ENCODE peak calls at places on chromosomes 2 and 18, in ten cellular contexts. R is MCF 10A; B is thoracic aorta; D is GM10248; I is K562; Q is pancreas; Y is fibroblast of the aortic adventitia; N is AG04450; U is CD8-positive, alpha-beta T cell; W is lower lobe of right lung. F is an unnamed sample.

GRCh38 chr2:69902213-69902922 is 8.6 kb downstream of the SNRNP27 start:
- DNase-seq in R (no peak), B (no peak), D (no peak), I (no peak), Q (no peak), Y (no peak), N (no peak), U (no peak), W (peak), F (peak)

GRCh38 chr2:98650998-98651397 is 42.6 kb downstream of the UNC50 start:
- DNase-seq in R (no peak), B (no peak), D (no peak), I (no peak), Q (no peak), Y (no peak), N (no peak), U (no peak), W (no peak), F (no peak)

GRCh38 chr18:46424898-46425297 is 232.1 kb downstream of the LOXHD1 start:
- DNase-seq in R (peak), B (no peak), D (no peak), I (no peak), Q (no peak), Y (no peak), N (no peak), U (no peak), W (no peak), F (no peak)

GRCh38 chr2:60534034-60534393 is 19.4 kb downstream of the BCL11A start:
- DNase-seq in R (no peak), B (no peak), D (no peak), I (no peak), Q (no peak), Y (no peak), N (no peak), U (no peak), W (no peak), F (no peak)

GRCh38 chr2:108396845-108397244 is 19.1 kb downstream of the SULT1C4 start:
- DNase-seq in R (peak), B (no peak), D (no peak), I (no peak), Q (no peak), Y (peak), N (no peak), U (no peak), W (no peak), F (no peak)

GRCh38 chr2:101190753-101191516 is 39.8 kb upstream of the TBC1D8 start:
- DNase-seq in R (no peak), B (no peak), D (no peak), I (no peak), Q (no peak), Y (no peak), N (no peak), U (no peak), W (no peak), F (no peak)

GRCh38 chr2:181762000-181762399 is 81.7 kb upstream of the NEUROD1 start:
- DNase-seq in R (no peak), B (no peak), D (no peak), I (no peak), Q (no peak), Y (no peak), N (no peak), U (no peak), W (no peak), F (no peak)

GRCh38 chr2:27088644-27089043 is 2.1 kb downstream of the KHK start:
- DNase-seq in R (no peak), B (no peak), D (no peak), I (no peak), Q (no peak), Y (no peak), N (no peak), U (no peak), W (no peak), F (no peak)

GRCh38 chr2:210496512-210496911 is 20.0 kb upstream of the LANCL1 start:
- DNase-seq in R (no peak), B (no peak), D (no peak), I (no peak), Q (no peak), Y (no peak), N (no peak), U (no peak), W (no peak), F (no peak)

GRCh38 chr2:106107509-106108131 is 86.5 kb downstream of the UXS1 start:
- DNase-seq in R (peak), B (no peak), D (peak), I (no peak), Q (no peak), Y (peak), N (no peak), U (peak), W (no peak), F (no peak)
- TF ChIP-seq CTCF in R (no peak), B (peak), D (peak), I (no peak), Q (no peak), Y (no peak), N (peak), U (no peak), W (peak), F (no peak)

GRCh38 chr2:166376488-166376828 is 714 bp upstream of the SCN9A start:
- DNase-seq in R (no peak), B (no peak), D (no peak), I (no peak), Q (no peak), Y (no peak), N (no peak), U (no peak), W (no peak), F (no peak)

GRCh38 chr2:166376873-166377272 is 1.1 kb upstream of the SCN9A start:
- DNase-seq in R (no peak), B (no peak), D (no peak), I (no peak), Q (no peak), Y (no peak), N (no peak), U (no peak), W (no peak), F (no peak)

GRCh38 chr2:166373951-166374350 is 1.8 kb downstream of the SCN9A start:
- DNase-seq in R (peak), B (no peak), D (no peak), I (peak), Q (no peak), Y (peak), N (peak), U (no peak), W (no peak), F (no peak)

GRCh38 chr2:166375205-166375735 is 474 bp downstream of the SCN9A start:
- DNase-seq in R (peak), B (no peak), D (no peak), I (no peak), Q (no peak), Y (peak), N (no peak), U (no peak), W (no peak), F (no peak)

DNA sequence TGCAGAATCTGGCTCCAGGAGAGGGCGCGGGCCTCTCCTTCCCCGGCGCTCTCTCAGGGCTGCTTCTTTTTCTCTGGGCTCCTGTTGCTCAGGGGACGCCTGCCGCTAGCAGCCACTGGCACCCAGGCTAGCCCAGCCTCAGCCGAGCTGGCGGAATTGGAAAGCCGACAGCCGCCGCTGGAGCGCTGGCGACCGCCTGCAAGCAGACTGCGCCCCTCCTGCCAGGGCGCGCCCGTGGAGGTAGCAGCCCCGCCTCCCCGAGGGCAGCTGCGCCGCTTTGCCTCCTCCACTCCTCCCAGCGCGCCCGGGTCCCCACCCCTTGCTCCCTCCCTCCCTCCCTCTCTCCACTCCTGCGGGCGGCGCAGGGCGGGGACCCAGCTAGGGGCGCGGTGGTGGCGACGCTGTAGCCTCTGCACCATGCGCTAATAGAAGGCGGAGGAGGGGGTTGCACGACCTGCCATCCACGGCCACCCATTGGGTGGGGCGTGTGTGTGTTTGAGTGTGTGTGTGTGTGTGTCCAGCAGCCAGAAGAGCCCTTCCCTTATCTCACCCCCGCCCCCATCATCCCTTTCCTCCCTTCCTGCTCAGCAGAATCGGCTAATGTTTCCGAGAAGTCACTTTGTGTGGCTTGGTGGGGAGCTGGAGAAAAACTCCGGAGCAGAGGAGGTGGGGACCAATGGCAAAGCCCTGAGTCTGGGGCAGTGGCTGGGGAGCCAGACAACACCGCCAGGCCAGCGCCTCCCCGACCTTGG is at the start of gene SCN9A:
- DNase-seq in R (peak), B (peak), D (peak), I (peak), Q (peak), Y (peak), N (no peak), U (no peak), W (peak), F (peak)
- TF ChIP-seq CTCF in R (peak), B (no peak), D (no peak), I (peak), Q (no peak), Y (no peak), N (peak), U (no peak), W (no peak), F (no peak)

GRCh38 chr2:237280937-237281336 is 133.0 kb downstream of the COL6A3 start:
- DNase-seq in R (no peak), B (no peak), D (no peak), I (no peak), Q (no peak), Y (no peak), N (no peak), U (no peak), W (no peak), F (no peak)

GRCh38 chr2:237280235-237280634 is 133.7 kb downstream of the COL6A3 start:
- DNase-seq in R (peak), B (no peak), D (no peak), I (no peak), Q (no peak), Y (peak), N (peak), U (no peak), W (no peak), F (no peak)

GRCh38 chr2:237281900-237282306 is 132.1 kb downstream of the COL6A3 start:
- DNase-seq in R (peak), B (no peak), D (no peak), I (no peak), Q (no peak), Y (peak), N (peak), U (no peak), W (no peak), F (no peak)

GRCh38 chr2:237282568-237283128 is 131.3 kb downstream of the COL6A3 start:
- DNase-seq in R (no peak), B (no peak), D (no peak), I (no peak), Q (no peak), Y (no peak), N (no peak), U (no peak), W (no peak), F (no peak)

DNA sequence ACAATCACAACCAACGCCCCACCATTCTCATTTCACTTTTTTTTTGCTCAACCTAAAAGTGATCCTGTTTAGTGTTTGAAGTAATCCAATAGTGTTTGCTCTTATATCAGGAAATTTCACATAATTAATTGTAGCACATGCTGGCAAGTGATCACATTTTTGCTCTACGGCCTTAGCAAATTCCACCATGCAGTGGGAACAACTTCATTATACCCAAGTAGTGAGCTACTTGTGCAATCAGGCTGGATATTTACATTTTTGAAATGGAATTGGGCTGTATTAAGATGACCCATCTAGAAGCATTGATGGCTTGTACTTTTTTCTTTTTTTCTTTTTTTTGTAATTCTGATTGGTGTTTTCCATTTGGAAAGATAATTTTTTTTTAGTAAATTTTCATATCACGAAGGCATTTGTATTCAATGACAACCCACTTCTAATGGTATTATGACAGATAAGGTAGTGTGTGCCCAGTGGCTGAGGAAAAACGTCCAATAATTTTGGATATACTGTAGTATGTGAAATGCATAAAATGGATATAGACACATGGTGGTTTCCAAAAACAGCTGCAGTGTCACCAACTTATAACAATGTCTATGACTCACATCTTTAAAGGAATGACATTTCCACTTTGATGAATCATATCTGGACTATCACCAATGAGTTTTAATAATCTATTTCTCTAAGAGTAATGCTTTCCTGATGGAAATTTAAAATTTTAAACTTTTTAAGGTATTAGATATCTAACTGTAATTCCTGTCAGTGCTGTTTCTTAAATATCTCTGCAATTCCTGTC is 130.6 kb downstream of the COL6A3 start:
- DNase-seq in R (no peak), B (no peak), D (no peak), I (no peak), Q (no peak), Y (peak), N (no peak), U (no peak), W (no peak), F (no peak)
- TF ChIP-seq CTCF in R (no peak), B (no peak), D (no peak), I (no peak), Q (no peak), Y (no peak), N (no peak), U (no peak), W (no peak), F (no peak)

GRCh38 chr2:200575957-200576356 is 9.9 kb upstream of the AOX1 start:
- DNase-seq in R (peak), B (no peak), D (peak), I (no peak), Q (no peak), Y (peak), N (no peak), U (no peak), W (no peak), F (no peak)
- TF ChIP-seq CTCF in R (no peak), B (peak), D (peak), I (peak), Q (peak), Y (peak), N (peak), U (peak), W (peak), F (peak)